ENCODE peak calls at places on chromosomes 4 and X, in eight cellular contexts. One of them, this sample, is unnamed.

GRCh38 chr4:168629561-168629960 is 132.7 kb downstream of the PALLD start:
- DNase-seq in GM20000: no peak
- DNase-seq in activated CD4-positive, alpha-beta T cell treated with anti-CD3 and anti-CD28 coated beads for 36 hours: no peak
- DNase-seq in GM12865: no peak
- DNase-seq in activated T-cell treated with anti-CD3 and anti-CD28 coated beads, Interleukin-2, amount 50 U/mL, for 48 hours: no peak
- DNase-seq in stromal cell of bone marrow: no peak
- DNase-seq in astrocyte of the spinal cord: no peak
- DNase-seq in ovary: no peak
- DNase-seq in this sample: no peak

GRCh38 chr4:127120706-127121105 is 512.1 kb upstream of the INTU start:
- DNase-seq in astrocyte of the spinal cord: no peak
- DNase-seq in activated T-cell treated with anti-CD3 and anti-CD28 coated beads, Interleukin-2, amount 50 U/mL, for 48 hours: no peak
- DNase-seq in ovary: no peak
- DNase-seq in activated CD4-positive, alpha-beta T cell treated with anti-CD3 and anti-CD28 coated beads for 36 hours: no peak
- DNase-seq in GM12865: no peak
- DNase-seq in stromal cell of bone marrow: no peak
- DNase-seq in GM20000: no peak
- DNase-seq in this sample: no peak

GRCh38 chr4:140721088-140721421 is 35.1 kb downstream of the TBC1D9 start:
- DNase-seq in activated CD4-positive, alpha-beta T cell treated with anti-CD3 and anti-CD28 coated beads for 36 hours: no peak
- DNase-seq in stromal cell of bone marrow: no peak
- DNase-seq in ovary: no peak
- DNase-seq in activated T-cell treated with anti-CD3 and anti-CD28 coated beads, Interleukin-2, amount 50 U/mL, for 48 hours: no peak
- DNase-seq in GM20000: peak
- DNase-seq in GM12865: peak
- DNase-seq in astrocyte of the spinal cord: no peak
- DNase-seq in this sample: no peak

GRCh38 chr4:182554736-182555135 is 311.5 kb downstream of the TENM3 start:
- DNase-seq in activated T-cell treated with anti-CD3 and anti-CD28 coated beads, Interleukin-2, amount 50 U/mL, for 48 hours: no peak
- DNase-seq in stromal cell of bone marrow: no peak
- DNase-seq in astrocyte of the spinal cord: peak
- DNase-seq in GM20000: no peak
- DNase-seq in ovary: no peak
- DNase-seq in GM12865: no peak
- DNase-seq in activated CD4-positive, alpha-beta T cell treated with anti-CD3 and anti-CD28 coated beads for 36 hours: no peak
- DNase-seq in this sample: no peak

GRCh38 chrX:10741003-10741402 is 120.6 kb upstream of the MID1 start:
- DNase-seq in stromal cell of bone marrow: no peak
- DNase-seq in ovary: no peak
- DNase-seq in activated CD4-positive, alpha-beta T cell treated with anti-CD3 and anti-CD28 coated beads for 36 hours: no peak
- DNase-seq in activated T-cell treated with anti-CD3 and anti-CD28 coated beads, Interleukin-2, amount 50 U/mL, for 48 hours: no peak
- DNase-seq in astrocyte of the spinal cord: no peak
- DNase-seq in GM12865: no peak
- DNase-seq in GM20000: no peak
- DNase-seq in this sample: no peak

GRCh38 chr4:660401-660800 is 13.7 kb downstream of the ATP5ME start:
- DNase-seq in stromal cell of bone marrow: no peak
- DNase-seq in ovary: peak
- DNase-seq in astrocyte of the spinal cord: no peak
- DNase-seq in GM20000: no peak
- DNase-seq in GM12865: no peak
- DNase-seq in activated CD4-positive, alpha-beta T cell treated with anti-CD3 and anti-CD28 coated beads for 36 hours: no peak
- DNase-seq in activated T-cell treated with anti-CD3 and anti-CD28 coated beads, Interleukin-2, amount 50 U/mL, for 48 hours: no peak
- DNase-seq in this sample: no peak

GRCh38 chr4:144894525-144894924 is 203.5 kb downstream of the ANAPC10 start:
- DNase-seq in activated T-cell treated with anti-CD3 and anti-CD28 coated beads, Interleukin-2, amount 50 U/mL, for 48 hours: no peak
- DNase-seq in astrocyte of the spinal cord: peak
- DNase-seq in GM20000: no peak
- DNase-seq in activated CD4-positive, alpha-beta T cell treated with anti-CD3 and anti-CD28 coated beads for 36 hours: no peak
- DNase-seq in stromal cell of bone marrow: peak
- DNase-seq in GM12865: no peak
- DNase-seq in ovary: no peak
- DNase-seq in this sample: no peak

GRCh38 chrX:153884136-153885076 is 1.6 kb downstream of the L1CAM start:
- DNase-seq in stromal cell of bone marrow: no peak
- DNase-seq in astrocyte of the spinal cord: no peak
- DNase-seq in GM20000: no peak
- DNase-seq in activated CD4-positive, alpha-beta T cell treated with anti-CD3 and anti-CD28 coated beads for 36 hours: peak
- DNase-seq in activated T-cell treated with anti-CD3 and anti-CD28 coated beads, Interleukin-2, amount 50 U/mL, for 48 hours: no peak
- DNase-seq in ovary: no peak
- DNase-seq in GM12865: no peak
- DNase-seq in this sample: no peak

GRCh38 chrX:140501321-140501720 is 3.5 kb downstream of the SOX3 start:
- DNase-seq in GM20000: no peak
- DNase-seq in activated T-cell treated with anti-CD3 and anti-CD28 coated beads, Interleukin-2, amount 50 U/mL, for 48 hours: no peak
- DNase-seq in astrocyte of the spinal cord: no peak
- DNase-seq in ovary: no peak
- DNase-seq in stromal cell of bone marrow: no peak
- DNase-seq in GM12865: no peak
- DNase-seq in activated CD4-positive, alpha-beta T cell treated with anti-CD3 and anti-CD28 coated beads for 36 hours: no peak
- DNase-seq in this sample: no peak

GRCh38 chrX:6363193-6363592 is 134.5 kb upstream of the NLGN4X start:
- DNase-seq in activated CD4-positive, alpha-beta T cell treated with anti-CD3 and anti-CD28 coated beads for 36 hours: no peak
- DNase-seq in stromal cell of bone marrow: no peak
- DNase-seq in GM12865: no peak
- DNase-seq in astrocyte of the spinal cord: no peak
- DNase-seq in GM20000: no peak
- DNase-seq in activated T-cell treated with anti-CD3 and anti-CD28 coated beads, Interleukin-2, amount 50 U/mL, for 48 hours: no peak
- DNase-seq in ovary: no peak
- DNase-seq in this sample: no peak